ENCODE peak calls at places on chromosomes 1 and 21, in four cellular contexts. M is lung, P is heart left ventricle, I is tibial nerve. U is an unnamed sample. For H3K36me3 and H3K9me3, the result is how much of the 10 kb centered on the place peaks cover.

GRCh38 chr1:4126731-4127594 is 226.9 kb upstream of the C1orf174 start:
- DNase-seq in M (no peak), P (no peak), I (no peak), U (no peak)

GRCh38 chr1:114310771-114311251 is 157.1 kb upstream of the SYT6 start:
- DNase-seq in M (no peak), P (peak), I (no peak), U (no peak)

GRCh38 chr1:53934170-53934765 is 11.2 kb downstream of the IFT25 start:
- DNase-seq in M (no peak), P (no peak), I (no peak), U (no peak)

GRCh38 chr1:37609002-37609401 is 13.3 kb upstream of the GNL2 start:
- DNase-seq in M (no peak), P (no peak), I (no peak), U (no peak)

GRCh38 chr1:86769065-86769464 is 64.7 kb downstream of the SH3GLB1 start:
- DNase-seq in M (no peak), P (no peak), I (no peak), U (no peak)

GRCh38 chr21:33461538-33462250 is 18.1 kb downstream of the TMEM50B start:
- DNase-seq in M (no peak), P (no peak), I (no peak), U (no peak)

GRCh38 chr1:109327285-109327684 is 20.5 kb upstream of the MYBPHL start:
- DNase-seq in M (no peak), P (no peak), I (no peak), U (no peak)

GRCh38 chr1:94646151-94646643 is 104.6 kb upstream of the F3 start:
- DNase-seq in M (no peak), P (no peak), I (no peak), U (no peak)

GRCh38 chr1:230068952-230069684 is 2.1 kb downstream of the GALNT2 start:
- DNase-seq in M (no peak), P (no peak), I (no peak), U (peak)

GRCh38 chr1:228867093-228867950 is 132.0 kb downstream of the RHOU start:
- DNase-seq in M (no peak), P (no peak), I (no peak), U (no peak)

GRCh38 chr1:160032165-160032827 is 506 bp upstream of the PIGM start:
- DNase-seq in M (no peak), P (no peak), I (no peak), U (peak)

GRCh38 chr21:39670741-39671140 is 58.0 kb downstream of the B3GALT5 start:
- DNase-seq in M (no peak), P (no peak), I (no peak), U (no peak)

GRCh38 chr1:225882699-225883615 is 777 bp upstream of the TMEM63A start:
- DNase-seq in M (peak), P (peak), I (peak), U (peak)

GRCh38 chr1:224340711-224341384 is 10.9 kb upstream of the NVL start:
- DNase-seq in M (no peak), P (no peak), I (no peak), U (no peak)

GRCh38 chr1:12384836-12385456 is 155.1 kb downstream of the VPS13D start:
- DNase-seq in M (no peak), P (no peak), I (no peak), U (no peak)

GRCh38 chr1:4207842-4208692 is 308.0 kb upstream of the C1orf174 start:
- DNase-seq in M (peak), P (no peak), I (no peak), U (no peak)

GRCh38 chr1:145985502-145986439 is 10.6 kb downstream of the TXNIP start:
- DNase-seq in M (peak), P (peak), I (no peak), U (peak)

GRCh38 chr1:17944606-17945005 is 163.0 kb upstream of the IGSF21 start:
- DNase-seq in M (no peak), P (no peak), I (no peak), U (no peak)

GRCh38 chr1:10490271-10490970 is 15.7 kb downstream of the PEX14 start:
- DNase-seq in M (no peak), P (no peak), I (no peak), U (no peak)

GRCh38 chr21:43287111-43287973 is 118.5 kb downstream of the CRYAA start:
- DNase-seq in M (no peak), P (no peak), I (no peak), U (no peak)

GRCh38 chr1:182170941-182171461 is 109.5 kb upstream of the ZNF648 start:
- DNase-seq in M (no peak), P (peak), I (no peak), U (no peak)

GRCh38 chr1:154623358-154623757 is 15.4 kb upstream of the ADAR start:
- DNase-seq in M (no peak), P (no peak), I (no peak), U (no peak)

GRCh38 chr1:116115476-116115875 is 4.3 kb downstream of the MAB21L3 start:
- DNase-seq in M (no peak), P (no peak), I (no peak), U (no peak)

GRCh38 chr1:19436716-19437476 is 48.4 kb downstream of the CAPZB start:
- DNase-seq in M (peak), P (no peak), I (peak), U (peak)

GRCh38 chr21:41953831-41954653 is at the start of gene C2CD2:
- DNase-seq in M (peak), P (peak), I (no peak), U (peak)

GRCh38 chr1:87644033-87644432 is 315.4 kb downstream of the LMO4 start:
- DNase-seq in M (no peak), P (no peak), I (no peak), U (no peak)

GRCh38 chr1:59707216-59707615 is 107.5 kb upstream of the HOOK1 start:
- DNase-seq in M (no peak), P (peak), I (no peak), U (no peak)

GRCh38 chr1:155134858-155135415 is 715 bp upstream of the SLC50A1 start:
- DNase-seq in M (peak), P (peak), I (peak), U (peak)

GRCh38 chr21:26389971-26390641 is 183.0 kb downstream of the CYYR1 start:
- DNase-seq in M (no peak), P (no peak), I (no peak), U (no peak)

GRCh38 chr1:158145173-158145719 is 35.4 kb upstream of the CD1D start:
- DNase-seq in M (no peak), P (peak), I (peak), U (peak)

GRCh38 chr1:160400646-160401486 is 502 bp downstream of the VANGL2 start:
- DNase-seq in M (no peak), P (no peak), I (no peak), U (peak)

GRCh38 chr1:53992085-53992874 is 25.7 kb downstream of the LDLRAD1 start:
- DNase-seq in M (no peak), P (no peak), I (no peak), U (no peak)

GRCh38 chr1:53321366-53321765 is 6.5 kb downstream of the LRP8 start:
- DNase-seq in M (no peak), P (no peak), I (no peak), U (no peak)

GRCh38 chr1:53685272-53686051 is 53.5 kb downstream of the GLIS1 start:
- DNase-seq in M (no peak), P (no peak), I (no peak), U (no peak)

GRCh38 chr1:51690285-51690961 is 73.5 kb downstream of the OSBPL9 start:
- DNase-seq in M (no peak), P (no peak), I (no peak), U (no peak)

GRCh38 chr1:111621050-111621449 is 1.5 kb downstream of the RAP1A start:
- DNase-seq in M (no peak), P (no peak), I (no peak), U (no peak)

GRCh38 chr1:231893400-231894102 is 267.0 kb downstream of the DISC1 start:
- DNase-seq in M (no peak), P (no peak), I (no peak), U (no peak)

DNA sequence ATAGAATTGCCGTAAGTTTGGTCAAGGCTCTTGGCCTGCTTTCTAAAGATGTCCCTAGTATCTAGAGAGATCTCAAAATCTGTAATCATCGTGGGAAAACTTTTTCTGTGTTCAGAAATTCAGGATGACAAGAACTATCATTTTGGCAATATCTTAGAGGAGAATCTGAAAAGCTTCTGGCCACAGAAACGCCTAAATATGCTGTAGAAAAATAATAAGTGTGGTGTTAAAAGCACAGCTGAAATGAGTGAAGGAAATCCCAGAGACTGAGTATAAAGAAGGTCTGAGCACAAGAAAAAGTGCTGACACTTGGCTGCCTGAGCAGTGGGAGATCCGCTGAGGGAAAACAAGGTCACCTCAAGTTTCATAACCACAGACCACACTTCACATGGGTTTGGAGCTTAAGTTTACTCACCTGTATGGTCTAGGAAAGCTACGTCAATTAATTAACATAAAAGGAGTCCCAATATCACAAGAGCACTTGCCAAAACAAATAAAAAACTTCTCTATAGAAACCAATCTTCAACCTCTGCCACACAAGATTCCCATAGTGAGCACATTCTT is 235.2 kb upstream of the IRF2BP2 start:
- DNase-seq in M (no peak), P (no peak), I (no peak), U (no peak)
- H3K36me3 ChIP-seq in M (under half), P (under half), I (under half), U (under half)

GRCh38 chr1:119225831-119226230 is 85.4 kb upstream of the WARS2 start:
- DNase-seq in M (no peak), P (no peak), I (no peak), U (no peak)
- TF ChIP-seq CTCF in M (no peak), P (no peak), I (no peak), U (no peak)

DNA sequence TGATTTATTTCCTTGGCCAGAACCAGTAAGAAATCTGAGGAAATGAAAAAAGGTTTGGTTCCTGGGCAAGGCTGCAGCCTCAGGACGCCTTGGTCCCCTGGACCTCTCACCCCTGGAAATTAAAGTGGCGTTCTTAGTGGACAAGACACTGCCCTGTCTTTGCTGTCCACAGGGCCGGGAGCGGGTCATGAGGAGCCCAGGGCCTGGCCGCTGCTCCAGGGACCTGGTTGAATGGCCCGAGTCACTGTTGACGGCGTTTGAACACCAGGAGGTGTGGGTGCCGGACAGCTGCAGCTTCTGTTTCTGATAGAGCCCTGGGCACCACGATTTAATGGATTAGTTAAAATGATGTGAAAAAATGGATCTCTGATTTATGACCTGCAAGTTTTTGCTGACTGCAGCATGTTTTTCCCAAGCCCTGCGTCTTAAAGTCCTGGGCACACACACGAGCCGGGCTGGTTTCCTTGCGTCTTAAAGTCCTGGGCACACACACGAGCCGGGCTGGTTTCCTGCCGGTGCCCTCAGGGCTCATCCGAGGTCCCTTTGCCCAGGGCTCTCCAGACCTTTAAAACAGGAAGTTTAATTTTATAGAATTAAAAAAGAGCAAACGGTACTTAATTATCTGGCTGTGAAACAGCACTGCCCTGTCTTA is 74.1 kb upstream of the ACTRT2 start:
- DNase-seq in M (no peak), P (no peak), I (no peak), U (no peak)
- H3K9me3 ChIP-seq in M (under half), P (under half), I (under half), U (under half)

DNA sequence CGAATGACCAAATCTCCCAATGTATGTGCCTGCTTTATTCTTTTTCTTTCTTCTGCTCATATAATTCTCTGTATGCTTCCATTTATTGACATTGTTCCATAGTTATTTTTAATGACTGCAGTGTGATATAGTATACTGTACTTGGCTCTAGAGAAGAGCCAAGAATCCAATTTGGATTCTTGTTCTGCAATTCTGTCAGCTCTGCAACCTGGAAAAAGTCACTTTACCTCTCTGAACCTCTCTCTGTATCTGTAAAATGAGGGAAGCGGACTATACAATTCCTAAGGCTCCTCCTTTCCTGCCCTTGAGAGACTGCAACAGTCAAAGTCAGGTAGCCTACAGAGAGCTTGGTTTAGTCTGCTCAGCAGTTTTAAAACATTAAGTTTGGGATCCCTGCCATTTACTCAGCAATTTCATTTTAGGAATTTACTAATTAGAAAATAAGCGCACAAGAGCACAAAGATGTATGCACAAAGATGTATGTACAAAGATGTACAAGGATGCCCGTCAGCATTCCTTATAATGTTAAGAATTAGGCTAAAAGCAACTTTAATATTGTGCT is 14.7 kb downstream of the DNAJC16 start:
- DNase-seq in M (no peak), P (no peak), I (no peak), U (no peak)
- H3K36me3 ChIP-seq in M (under half), P (half or more), I (under half), U (half or more)

GRCh38 chr1:245512980-245513578 is 358.3 kb downstream of the KIF26B start:
- DNase-seq in M (no peak), P (no peak), I (no peak), U (peak)
- TF ChIP-seq CTCF in M (no peak), P (no peak), I (no peak), U (no peak)

U was measured in thyroid gland.